ENCODE peak calls at places on chromosomes 1 and 21, in five cellular contexts. F is GM23338, O is colonic mucosa, U is body of pancreas, G is transverse colon. B is an unnamed sample.

GRCh38 chr1:14466006-14466405 is 132.5 kb upstream of the KAZN start:
- DNase-seq in F (no peak), O (no peak), U (no peak), G (no peak), B (no peak)

GRCh38 chr1:60213253-60213652 is 139.7 kb upstream of the C1orf87 start:
- DNase-seq in F (peak; percentile 44), O (no peak), U (no peak), G (no peak), B (no peak)

GRCh38 chr1:203186446-203187305 is at the start of gene CHI3L1:
- DNase-seq in F (peak; percentile 44), O (no peak), U (peak; percentile 46), G (peak; percentile 19), B (no peak)

GRCh38 chr1:83114136-83114834 is 884.6 kb downstream of the TTLL7 start:
- DNase-seq in F (no peak), O (no peak), U (no peak), G (no peak), B (no peak)

GRCh38 chr1:219924348-219924747 is 4.0 kb downstream of the SLC30A10 start:
- DNase-seq in F (no peak), O (peak; percentile 45), U (no peak), G (peak; percentile 25), B (peak; percentile 33)

GRCh38 chr1:11301593-11301992 is 28.6 kb downstream of the UBIAD1 start:
- DNase-seq in F (no peak), O (no peak), U (no peak), G (no peak), B (no peak)

GRCh38 chr1:17887646-17888395 is 132.7 kb downstream of the ACTL8 start:
- DNase-seq in F (no peak), O (no peak), U (peak; percentile 11), G (no peak), B (no peak)

GRCh38 chr1:202268817-202269216 is 72.9 kb downstream of the UBE2T start:
- DNase-seq in F (no peak), O (no peak), U (no peak), G (no peak), B (no peak)

GRCh38 chr1:3786468-3787346 is 9.6 kb downstream of the LRRC47 start:
- DNase-seq in F (no peak), O (no peak), U (no peak), G (no peak), B (no peak)

GRCh38 chr1:175841613-175842234 is 98.3 kb upstream of the TNR start:
- DNase-seq in F (no peak), O (no peak), U (no peak), G (no peak), B (no peak)

GRCh38 chr21:41611966-41612606 is 104.1 kb upstream of the TMPRSS2 start:
- DNase-seq in F (peak; percentile 73), O (peak; percentile 78), U (peak; percentile 66), G (peak; percentile 77), B (no peak)

GRCh38 chr1:159946242-159947187 is 1.1 kb upstream of the IGSF9 start:
- DNase-seq in F (no peak), O (no peak), U (no peak), G (peak; percentile 8), B (no peak)
- H3K4me3 ChIP-seq in F (peak overlapping the region; percentile 66), O (no peak overlapping the region), U (no peak overlapping the region), G (peak overlapping the region; percentile 53), B (no peak overlapping the region)

GRCh38 chr21:29148535-29148934 is 18.1 kb downstream of the MAP3K7CL start:
- DNase-seq in F (no peak), O (no peak), U (no peak), G (no peak), B (no peak)
- H3K4me1 ChIP-seq in F (no peaks in the 10 kb centered on the region), O (no peaks in the 10 kb centered on the region), U (no peaks in the 10 kb centered on the region), G (peaks cover 10% of the 10 kb centered on the region), B (no peaks in the 10 kb centered on the region)

GRCh38 chr1:113874017-113874879 is 2.7 kb upstream of the PTPN22 start:
- DNase-seq in F (peak; percentile 55), O (peak; percentile 50), U (peak; percentile 74), G (peak; percentile 49), B (no peak)
- TF ChIP-seq CTCF in F (peak; percentile 54), O (peak; percentile 19), U (peak; percentile 17), G (peak; percentile 51), B (no peak)

GRCh38 chr21:29155118-29155932 is 24.9 kb downstream of the MAP3K7CL start:
- DNase-seq in F (peak; percentile 39), O (no peak), U (peak; percentile 27), G (no peak), B (no peak)
- H3K4me3 ChIP-seq in F (no peak overlapping the region), O (no peak overlapping the region), U (no peak overlapping the region), G (peak overlapping the region; percentile 14), B (no peak overlapping the region)

DNA sequence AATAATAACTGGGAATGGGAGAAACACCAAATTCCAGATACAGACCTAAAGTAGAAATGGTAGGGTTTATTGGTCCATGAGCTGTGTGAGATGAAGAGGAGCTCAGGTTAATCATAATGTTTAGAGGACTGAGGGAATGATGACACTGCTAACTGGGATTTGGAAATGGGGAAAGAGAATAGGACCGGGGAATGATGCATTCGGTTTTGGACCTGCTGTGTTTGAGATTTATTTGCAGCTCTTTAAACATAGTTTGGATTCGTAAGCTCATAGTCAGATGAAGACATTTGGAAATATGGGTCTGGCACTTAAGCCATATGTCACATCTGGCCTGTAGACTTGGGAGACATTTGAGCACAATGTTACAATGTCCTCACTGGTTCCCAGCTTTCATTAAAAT is 127.9 kb upstream of the DUSP10 start:
- DNase-seq in F (no peak), O (no peak), U (no peak), G (no peak), B (no peak)
- H3K4me1 ChIP-seq in F (no peaks in the 10 kb centered on the region), O (no peaks in the 10 kb centered on the region), U (no peaks in the 10 kb centered on the region), G (no peaks in the 10 kb centered on the region), B (peaks cover 2% of the 10 kb centered on the region)

GRCh38 chr1:6208723-6209660 is 3.1 kb downstream of the RNF207 start:
- DNase-seq in F (peak; percentile 61), O (peak; percentile 37), U (peak; percentile 68), G (peak; percentile 54), B (peak; percentile 72)

GRCh38 chr1:6207921-6208320 is 2.0 kb downstream of the RNF207 start:
- DNase-seq in F (no peak), O (no peak), U (no peak), G (no peak), B (no peak)

GRCh38 chr1:6211731-6212130 is 5.8 kb downstream of the RNF207 start:
- DNase-seq in F (no peak), O (no peak), U (no peak), G (no peak), B (no peak)

GRCh38 chr1:6210606-6211355 is 4.9 kb downstream of the RNF207 start:
- DNase-seq in F (no peak), O (no peak), U (no peak), G (no peak), B (no peak)

GRCh38 chr1:6209661-6210605 is 4.0 kb downstream of the RNF207 start:
- DNase-seq in F (peak; percentile 70), O (peak; percentile 26), U (no peak), G (no peak), B (no peak)
- TF ChIP-seq CTCF in F (peak; percentile 44), O (no peak), U (no peak), G (no peak), B (no peak)

GRCh38 chr1:236422517-236422876 is 28.4 kb downstream of the EDARADD start:
- DNase-seq in F (no peak), O (no peak), U (no peak), G (no peak), B (no peak)
- H3K4me3 ChIP-seq in F (no peak overlapping the region), O (no peak overlapping the region), U (no peak overlapping the region), G (no peak overlapping the region), B (no peak overlapping the region)

GRCh38 chr1:21317690-21318043 is 27.4 kb upstream of the ECE1 start:
- DNase-seq in F (no peak), O (no peak), U (no peak), G (no peak), B (no peak)

GRCh38 chr1:21319447-21320407 is 29.5 kb upstream of the ECE1 start:
- DNase-seq in F (no peak), O (no peak), U (peak; percentile 89), G (no peak), B (no peak)

GRCh38 chr1:21318714-21319159 is 28.5 kb upstream of the ECE1 start:
- DNase-seq in F (no peak), O (peak; percentile 71), U (peak; percentile 92), G (peak; percentile 71), B (peak; percentile 70)

GRCh38 chr1:21317035-21317689 is 26.9 kb upstream of the ECE1 start:
- DNase-seq in F (no peak), O (no peak), U (peak; percentile 79), G (peak; percentile 66), B (peak; percentile 51)

GRCh38 chr1:21318057-21318713 is 27.9 kb upstream of the ECE1 start:
- DNase-seq in F (no peak), O (no peak), U (peak; percentile 68), G (no peak), B (no peak)
- H3K4me1 ChIP-seq in F (peaks cover 71% of the 10 kb centered on the region), O (no peaks in the 10 kb centered on the region), U (peaks cover 99% of the 10 kb centered on the region), G (peaks cover 62% of the 10 kb centered on the region), B (peaks cover 28% of the 10 kb centered on the region)